ENCODE peak calls at places on chromosomes 3 and 15, in seven cellular contexts. One of them, this sample, is unnamed.

GRCh38 chr3:136074546-136074945 is 109.0 kb downstream of the PPP2R3A start:
- DNase-seq in endothelial cell: no peak
- DNase-seq in esophagus muscularis mucosa: no peak
- DNase-seq in A172: no peak
- DNase-seq in substantia nigra: no peak
- DNase-seq in NCI-H510A: no peak
- DNase-seq in GM12864: no peak
- DNase-seq in this sample: no peak

GRCh38 chr3:63385629-63386028 is 107.5 kb downstream of the SYNPR start:
- DNase-seq in endothelial cell: no peak
- DNase-seq in esophagus muscularis mucosa: no peak
- DNase-seq in A172: no peak
- DNase-seq in substantia nigra: no peak
- DNase-seq in NCI-H510A: no peak
- DNase-seq in GM12864: no peak
- DNase-seq in this sample: no peak

GRCh38 chr3:134094491-134094890 is 64.8 kb upstream of the SLCO2A1 start:
- DNase-seq in endothelial cell: no peak
- DNase-seq in esophagus muscularis mucosa: no peak
- DNase-seq in A172: peak; percentile 59
- DNase-seq in substantia nigra: no peak
- DNase-seq in NCI-H510A: no peak
- DNase-seq in GM12864: no peak
- DNase-seq in this sample: no peak

GRCh38 chr3:71973337-71974030 is 188.5 kb upstream of the PROK2 start:
- DNase-seq in endothelial cell: no peak
- DNase-seq in esophagus muscularis mucosa: no peak
- DNase-seq in A172: no peak
- DNase-seq in substantia nigra: peak; percentile 40
- DNase-seq in NCI-H510A: peak; percentile 60
- DNase-seq in GM12864: no peak
- DNase-seq in this sample: no peak

GRCh38 chr3:135106445-135106844 is 311.4 kb downstream of the EPHB1 start:
- DNase-seq in endothelial cell: peak; percentile 61
- DNase-seq in esophagus muscularis mucosa: no peak
- DNase-seq in A172: no peak
- DNase-seq in substantia nigra: no peak
- DNase-seq in NCI-H510A: peak; percentile 55
- DNase-seq in GM12864: no peak
- DNase-seq in this sample: peak; percentile 64

GRCh38 chr15:78715930-78716329 is 74.9 kb upstream of the CHRNB4 start:
- DNase-seq in endothelial cell: no peak
- DNase-seq in esophagus muscularis mucosa: peak; percentile 14
- DNase-seq in A172: peak; percentile 90
- DNase-seq in substantia nigra: no peak
- DNase-seq in NCI-H510A: no peak
- DNase-seq in GM12864: no peak
- DNase-seq in this sample: no peak

GRCh38 chr15:63610209-63610841 is 13.1 kb downstream of the FBXL22 start:
- DNase-seq in endothelial cell: peak; percentile 62
- DNase-seq in esophagus muscularis mucosa: no peak
- DNase-seq in A172: peak; percentile 86
- DNase-seq in substantia nigra: peak; percentile 40
- DNase-seq in NCI-H510A: peak; percentile 27
- DNase-seq in GM12864: peak; percentile 70
- DNase-seq in this sample: peak; percentile 87

GRCh38 chr15:70762469-70763119 is 764 bp downstream of the UACA start:
- DNase-seq in endothelial cell: peak; percentile 14
- DNase-seq in esophagus muscularis mucosa: no peak
- DNase-seq in A172: no peak
- DNase-seq in substantia nigra: no peak
- DNase-seq in NCI-H510A: no peak
- DNase-seq in GM12864: no peak
- DNase-seq in this sample: peak; percentile 67

GRCh38 chr15:99635794-99636193 is 70.0 kb downstream of the MEF2A start:
- DNase-seq in endothelial cell: no peak
- DNase-seq in esophagus muscularis mucosa: no peak
- DNase-seq in A172: no peak
- DNase-seq in substantia nigra: no peak
- DNase-seq in NCI-H510A: no peak
- DNase-seq in GM12864: no peak
- DNase-seq in this sample: no peak